ENCODE peak calls at places on chromosomes 12 and 14, in five cellular contexts. Q is breast epithelium, U is A549, M is endothelial cell, I is right lobe of liver. H is an unnamed sample.

GRCh38 chr14:67241416-67242362 is at the start of gene PALS1:
- DNase-seq in I (no peak), M (peak; percentile 83), Q (no peak), U (peak; percentile 33), H (no peak)

GRCh38 chr12:43982544-43982943 is 146.7 kb downstream of the TMEM117 start:
- DNase-seq in Q (no peak), I (no peak), U (no peak), M (no peak), H (no peak)

GRCh38 chr14:105303949-105304348 is 3.1 kb upstream of the BRF1 start:
- DNase-seq in U (no peak), I (no peak), M (no peak), Q (no peak), H (no peak)

GRCh38 chr12:96020314-96021003 is 14.9 kb downstream of the LTA4H start:
- DNase-seq in M (no peak), U (no peak), I (no peak), Q (no peak), H (peak; percentile 49)

GRCh38 chr12:6336859-6337744 is 4.8 kb downstream of the TNFRSF1A start:
- DNase-seq in M (no peak), I (peak; percentile 69), U (no peak), Q (no peak), H (peak; percentile 97)

GRCh38 chr12:85626031-85626781 is 210.0 kb downstream of the RASSF9 start:
- DNase-seq in U (no peak), Q (no peak), M (no peak), I (no peak), H (peak; percentile 79)

GRCh38 chr14:24032727-24033418 is 18.9 kb upstream of the CARMIL3 start:
- DNase-seq in I (peak; percentile 75), Q (no peak), M (no peak), U (peak; percentile 41), H (peak; percentile 79)

GRCh38 chr14:89680156-89680555 is 263.1 kb upstream of the FOXN3 start:
- DNase-seq in Q (no peak), M (no peak), U (no peak), I (no peak), H (no peak)

GRCh38 chr12:9034095-9034494 is 44.7 kb downstream of the KLRG1 start:
- DNase-seq in M (no peak), I (no peak), U (no peak), Q (no peak), H (no peak)

GRCh38 chr14:104120281-104120741 is 18.1 kb upstream of the KIF26A start:
- DNase-seq in I (peak; percentile 20), M (no peak), U (no peak), Q (peak; percentile 30), H (no peak)

GRCh38 chr12:29073631-29074239 is 75.3 kb upstream of the FAR2 start:
- DNase-seq in I (no peak), U (no peak), M (peak; percentile 23), Q (no peak), H (peak; percentile 80)

GRCh38 chr12:30796508-30796780 is 41.7 kb upstream of the CAPRIN2 start:
- DNase-seq in Q (no peak), U (peak; percentile 60), M (no peak), I (no peak), H (no peak)

GRCh38 chr12:100674009-100674888 is 100.8 kb downstream of the GAS2L3 start:
- DNase-seq in I (no peak), U (no peak), Q (no peak), M (no peak), H (no peak)

GRCh38 chr12:31645944-31646343 is 13.5 kb upstream of the ETFBKMT start:
- DNase-seq in I (no peak), M (no peak), U (no peak), Q (no peak), H (no peak)

GRCh38 chr12:25529738-25530137 is 23.3 kb downstream of the LMNTD1 start:
- DNase-seq in U (no peak), Q (no peak), M (no peak), I (no peak), H (no peak)

GRCh38 chr14:97920201-97920600 is 1123.0 kb downstream of the VRK1 start:
- DNase-seq in I (no peak), M (no peak), U (no peak), Q (no peak), H (no peak)

GRCh38 chr14:102949801-102950451 is 27.5 kb downstream of the AMN start:
- DNase-seq in I (peak; percentile 79), M (no peak), Q (peak; percentile 82), U (no peak), H (no peak)

GRCh38 chr12:65891987-65892481 is 67.8 kb downstream of the HMGA2 start:
- DNase-seq in U (peak; percentile 64), Q (peak; percentile 56), I (no peak), M (no peak), H (no peak)

GRCh38 chr12:6278439-6279255 is 31.8 kb upstream of the PLEKHG6 start:
- DNase-seq in M (peak; percentile 94), U (peak; percentile 71), Q (peak; percentile 83), I (peak; percentile 90), H (peak; percentile 86)

GRCh38 chr12:119179335-119180021 is 747 bp downstream of the HSPB8 start:
- DNase-seq in U (peak; percentile 64), I (no peak), Q (no peak), M (peak; percentile 19), H (no peak)

GRCh38 chr12:97404549-97404948 is 58.1 kb upstream of the RMST start:
- DNase-seq in Q (no peak), M (peak; percentile 64), U (peak; percentile 25), I (peak; percentile 45), H (peak; percentile 56)

GRCh38 chr12:100399095-100399494 is 42.2 kb downstream of the SLC17A8 start:
- DNase-seq in I (no peak), Q (no peak), U (no peak), M (no peak), H (no peak)

GRCh38 chr14:104388011-104388521 is 191.5 kb upstream of the C14orf180 start:
- DNase-seq in M (peak; percentile 2), U (no peak), I (no peak), Q (peak; percentile 28), H (no peak)

GRCh38 chr12:101697930-101698781 is 716 bp downstream of the CHPT1 start:
- DNase-seq in I (peak; percentile 91), Q (no peak), M (peak; percentile 20), U (peak; percentile 37), H (peak; percentile 87)

GRCh38 chr12:14913381-14913781 is 25.0 kb downstream of the ERP27 start:
- DNase-seq in M (no peak), Q (peak; percentile 66), U (no peak), I (no peak), H (no peak)

GRCh38 chr12:51951199-51951842 is at the start of gene ACVR1B:
- DNase-seq in I (peak; percentile 96), U (peak; percentile 55), Q (peak; percentile 87), M (peak; percentile 85), H (peak; percentile 92)

GRCh38 chr12:122141911-122142725 is 31.9 kb downstream of the IL31 start:
- DNase-seq in I (no peak), U (no peak), M (no peak), Q (no peak), H (no peak)

GRCh38 chr12:48681738-48682532 is at the start of gene KANSL2:
- DNase-seq in M (peak; percentile 94), Q (peak; percentile 98), U (peak; percentile 99), I (peak; percentile 99), H (peak; percentile 100)
- TF ChIP-seq CTCF in M (no peak), Q (no peak), U (no peak), I (no peak), H (no peak)

DNA sequence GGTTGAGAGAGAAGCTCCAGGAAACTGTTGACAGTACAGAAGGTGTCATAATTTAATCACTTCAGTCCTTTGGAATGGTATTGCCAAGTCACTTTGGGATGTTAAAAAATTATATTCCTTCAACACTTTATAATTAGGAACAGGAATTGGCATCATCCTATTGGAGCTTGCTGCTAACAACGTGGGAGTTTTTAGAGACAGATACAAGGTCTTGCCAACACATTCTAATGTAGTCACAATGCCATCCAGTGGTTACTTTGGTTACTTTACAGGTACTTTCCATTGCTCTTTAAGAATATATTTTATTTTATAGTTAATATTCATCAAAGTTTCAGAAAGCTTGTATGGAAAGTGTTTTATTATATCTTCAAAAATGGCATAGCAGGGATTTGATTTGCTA is 310.1 kb downstream of the SYT1 start:
- DNase-seq in Q (no peak), M (no peak), U (peak; percentile 6), I (no peak), H (peak; percentile 37)
- TF ChIP-seq CTCF in Q (peak; percentile 15), M (no peak), U (peak; percentile 54), I (peak; percentile 23), H (no peak)

DNA sequence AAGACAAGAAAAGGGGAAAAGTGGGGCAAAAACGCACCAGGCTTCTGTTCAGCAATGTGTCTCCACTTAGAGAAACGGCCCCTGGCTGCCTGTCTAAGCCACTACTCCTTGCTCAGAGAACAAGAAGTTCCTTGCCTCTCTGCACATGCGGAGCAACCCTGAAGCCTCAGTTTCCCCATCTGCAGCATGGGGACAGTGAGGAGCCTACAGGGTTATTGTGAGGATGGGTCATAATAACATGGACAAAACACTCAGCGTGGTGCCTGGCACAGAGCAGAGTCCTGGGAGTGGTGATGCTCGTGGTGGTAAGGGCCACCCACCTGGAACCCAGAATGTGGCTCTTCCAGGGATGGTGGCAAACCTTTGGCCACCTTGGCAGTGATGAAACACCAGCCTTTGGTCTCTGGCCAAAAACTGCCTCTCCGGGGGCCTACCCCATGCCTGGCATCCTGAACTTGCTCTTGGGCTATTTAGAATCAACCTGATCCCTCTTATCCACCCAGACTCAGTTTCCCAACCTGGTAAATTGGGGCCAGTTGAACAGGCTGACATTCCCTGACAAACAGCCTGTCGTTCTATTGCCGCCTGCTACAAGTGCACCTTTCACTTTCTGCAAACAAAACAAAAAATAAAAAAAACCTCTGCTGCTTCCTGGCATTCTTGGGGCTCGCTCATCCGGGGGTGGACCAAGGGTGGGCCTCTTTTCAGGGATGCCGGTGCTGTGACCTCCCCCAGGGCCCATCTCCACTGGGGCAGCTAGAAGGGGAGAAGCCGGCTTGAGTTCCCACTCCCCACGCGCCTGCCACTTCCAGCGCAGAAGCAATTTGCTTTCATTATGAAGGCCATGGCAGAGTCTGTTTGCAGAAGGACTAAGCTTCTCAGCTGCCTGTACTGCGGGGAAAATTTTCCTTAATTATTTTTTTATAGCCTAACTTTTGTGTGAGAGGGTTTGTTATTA is 56.4 kb upstream of the DLK1 start:
- DNase-seq in M (no peak), U (no peak), I (no peak), Q (no peak), H (no peak)
- TF ChIP-seq CTCF in M (no peak), U (no peak), I (no peak), Q (no peak), H (no peak)

GRCh38 chr12:106023034-106023433 is 115.7 kb downstream of the NUAK1 start:
- DNase-seq in M (no peak), I (no peak), U (no peak), Q (no peak), H (no peak)

GRCh38 chr12:106025129-106025528 is 113.6 kb downstream of the NUAK1 start:
- DNase-seq in M (no peak), I (no peak), Q (no peak), U (no peak), H (no peak)

GRCh38 chr12:106021516-106021915 is 117.2 kb downstream of the NUAK1 start:
- DNase-seq in Q (no peak), I (no peak), U (no peak), M (no peak), H (no peak)

GRCh38 chr12:106020736-106021135 is 118.0 kb downstream of the NUAK1 start:
- DNase-seq in I (no peak), M (no peak), U (no peak), Q (no peak), H (no peak)

DNA sequence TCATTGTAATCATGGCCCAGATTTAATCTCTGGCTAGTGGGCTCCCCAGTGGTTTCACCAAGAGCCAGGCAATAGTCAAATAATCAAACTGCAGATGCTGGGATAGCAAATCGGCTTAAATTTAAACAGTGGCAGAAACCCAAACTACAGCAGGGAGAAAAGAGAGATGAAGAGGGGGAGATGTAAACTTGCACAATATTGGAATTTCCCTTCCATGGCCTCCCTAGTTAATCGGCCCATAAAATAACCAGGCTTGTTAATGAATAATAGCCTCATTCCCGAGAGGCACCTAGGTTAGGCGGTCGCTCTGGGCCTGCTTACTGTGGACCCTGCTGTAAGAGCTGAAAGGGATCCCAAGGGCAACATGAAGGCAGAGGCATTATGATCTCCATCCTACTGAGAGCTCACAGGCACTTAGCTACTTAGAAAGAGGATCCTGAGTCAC is 116.2 kb downstream of the NUAK1 start:
- DNase-seq in U (peak; percentile 26), I (no peak), Q (no peak), M (no peak), H (no peak)
- TF ChIP-seq CTCF in U (no peak), I (no peak), Q (no peak), M (no peak), H (no peak)